ENCODE peak calls at places on chromosome 15, in four cellular contexts. F is K562, Y is neuronal stem cell, X is Karpas-422. M is an unnamed sample.

GRCh38 chr15:66780973-66781718 is 79.1 kb downstream of the SMAD6 start:
- DNase-seq in F (no peak), Y (no peak), X (no peak), M (no peak)

GRCh38 chr15:31236184-31237041 is 90.2 kb upstream of the KLF13 start:
- DNase-seq in F (peak), X (peak), Y (no peak), M (peak)

GRCh38 chr15:95369202-95369601 is 961.3 kb upstream of the NR2F2 start:
- DNase-seq in Y (no peak), X (no peak), F (no peak), M (no peak)

GRCh38 chr15:77123854-77124253 is 52.9 kb upstream of the TSPAN3 start:
- DNase-seq in X (no peak), F (no peak), Y (no peak), M (no peak)

GRCh38 chr15:60815321-60815720 is 336.4 kb upstream of the ICE2 start:
- DNase-seq in Y (no peak), F (no peak), X (no peak), M (no peak)

GRCh38 chr15:97995192-97995591 is 34.7 kb downstream of the ARRDC4 start:
- DNase-seq in Y (no peak), F (no peak), X (no peak), M (no peak)

GRCh38 chr15:95799286-95800187 is 531.0 kb upstream of the NR2F2 start:
- DNase-seq in Y (no peak), X (no peak), F (no peak), M (no peak)

GRCh38 chr15:66955871-66956585 is 109.4 kb upstream of the SMAD3 start:
- DNase-seq in F (no peak), X (no peak), Y (no peak), M (no peak)

GRCh38 chr15:74750759-74751158 is 2.1 kb downstream of the CYP1A2 start:
- DNase-seq in X (no peak), F (no peak), Y (peak), M (no peak)

GRCh38 chr15:34716111-34716510 is 38.7 kb downstream of the GJD2 start:
- DNase-seq in X (no peak), Y (no peak), F (no peak), M (no peak)

GRCh38 chr15:75237316-75237982 is 20.7 kb upstream of the GOLGA6C start:
- DNase-seq in F (no peak), Y (no peak), X (no peak), M (no peak)

GRCh38 chr15:77015651-77016320 is 20.9 kb downstream of the PSTPIP1 start:
- DNase-seq in X (no peak), Y (no peak), F (no peak), M (no peak)

DNA sequence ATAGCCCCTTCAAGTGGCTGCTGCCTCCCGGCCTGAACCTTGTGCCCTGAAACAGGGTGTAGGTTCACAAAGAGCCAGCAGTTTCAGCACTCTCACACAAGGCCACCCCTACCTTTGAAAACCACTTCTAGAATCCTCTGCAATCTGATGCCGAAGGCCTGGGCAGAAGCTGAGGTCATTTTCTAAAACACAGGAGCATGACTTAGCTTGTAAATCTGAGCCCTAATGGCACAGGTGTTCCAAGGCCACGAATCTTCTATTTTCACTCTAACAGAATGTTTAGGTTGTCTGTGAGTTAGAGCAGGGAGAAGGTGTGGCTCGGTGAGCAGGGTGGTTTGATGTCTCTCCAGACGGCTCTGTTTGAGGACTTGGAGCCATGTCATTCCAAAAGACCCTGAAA is 62.3 kb downstream of the SYNM start:
- DNase-seq in X (no peak), Y (no peak), F (no peak), M (no peak)
- H3K4me2 ChIP-seq in X (no peak), Y (no peak), F (no peak), M (no peak)

GRCh38 chr15:68652141-68652540 is 73.3 kb downstream of the CORO2B start:
- DNase-seq in Y (no peak), F (no peak), X (no peak), M (no peak)

GRCh38 chr15:68654786-68655560 is 76.2 kb downstream of the CORO2B start:
- DNase-seq in X (no peak), Y (no peak), F (no peak), M (no peak)

GRCh38 chr15:68653795-68654194 is 75.0 kb downstream of the CORO2B start:
- DNase-seq in Y (no peak), X (no peak), F (no peak), M (no peak)

GRCh38 chr15:68653031-68653635 is 74.3 kb downstream of the CORO2B start:
- DNase-seq in Y (no peak), F (no peak), X (no peak), M (no peak)

GRCh38 chr15:68650901-68651709 is 72.3 kb downstream of the CORO2B start:
- DNase-seq in F (peak), X (peak), Y (peak), M (peak)
- H3K4me2 ChIP-seq in F (peak), X (no peak), Y (peak), M (peak)

GRCh38 chr15:62611002-62611401 is 431.5 kb upstream of the TPM1 start:
- DNase-seq in X (no peak), F (no peak), Y (no peak), M (no peak)
- H3K4me2 ChIP-seq in X (no peak), F (no peak), Y (no peak), M (no peak)

DNA sequence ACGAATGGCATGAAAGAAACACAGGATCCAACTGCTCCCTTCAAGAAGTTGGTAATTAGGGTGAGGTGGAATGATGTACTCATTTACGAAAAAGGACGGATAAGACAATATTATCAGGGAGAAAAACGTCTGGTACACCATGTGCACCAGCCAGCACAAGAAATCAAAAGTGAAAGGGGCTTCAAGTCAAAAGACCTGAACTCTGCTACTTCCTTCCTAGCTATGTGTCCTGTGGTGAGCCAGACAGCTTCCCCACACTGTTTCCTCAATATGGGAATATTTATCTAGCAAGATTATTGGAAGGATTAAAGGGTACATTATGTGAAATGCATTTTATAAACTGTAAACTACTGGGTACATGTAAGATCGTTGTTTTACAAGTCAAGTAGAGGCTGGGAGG is 33.9 kb downstream of the RAB27A start:
- DNase-seq in X (no peak), Y (no peak), F (no peak), M (no peak)
- H3K4me2 ChIP-seq in X (no peak), Y (no peak), F (peak), M (no peak)

GRCh38 chr15:84666373-84666772 is 8.4 kb upstream of the NMB start:
- DNase-seq in X (no peak), Y (no peak), F (no peak), M (no peak)

GRCh38 chr15:84668221-84668982 is 10.4 kb upstream of the NMB start:
- DNase-seq in Y (no peak), F (no peak), X (no peak), M (no peak)

GRCh38 chr15:84669726-84670125 is 11.7 kb upstream of the NMB start:
- DNase-seq in Y (no peak), F (no peak), X (no peak), M (no peak)

DNA sequence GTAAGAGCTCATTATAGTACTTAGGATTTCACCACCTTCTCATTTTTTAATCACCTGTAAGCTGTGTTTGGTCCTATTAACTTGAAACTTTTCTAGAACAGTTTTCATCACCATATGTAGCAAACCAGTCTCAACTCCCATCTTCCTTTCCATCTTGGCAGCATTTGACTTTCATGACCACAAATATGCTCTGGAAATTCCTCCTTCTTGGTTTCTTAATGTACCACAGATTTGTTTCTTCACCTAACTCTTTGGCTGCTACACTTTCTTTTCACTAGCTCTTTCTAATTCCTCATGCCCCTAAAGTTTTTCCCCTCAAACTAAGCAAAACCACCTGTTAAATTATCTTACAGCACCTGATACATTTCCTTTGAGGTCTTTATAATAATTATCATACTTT is 13.2 kb upstream of the NMB start:
- DNase-seq in Y (no peak), F (no peak), X (no peak), M (no peak)
- H3K4me2 ChIP-seq in Y (no peak), F (no peak), X (no peak), M (no peak)

GRCh38 chr15:89136818-89137772 is 48.8 kb downstream of the ABHD2 start:
- DNase-seq in X (no peak), F (no peak), Y (no peak), M (no peak)

GRCh38 chr15:89132611-89133242 is 44.5 kb downstream of the ABHD2 start:
- DNase-seq in F (no peak), Y (no peak), X (no peak), M (no peak)

GRCh38 chr15:89137926-89138325 is 49.7 kb downstream of the ABHD2 start:
- DNase-seq in Y (no peak), X (no peak), F (no peak), M (no peak)

GRCh38 chr15:89138999-89139612 is 50.9 kb downstream of the ABHD2 start:
- DNase-seq in F (no peak), Y (no peak), X (no peak), M (no peak)

DNA sequence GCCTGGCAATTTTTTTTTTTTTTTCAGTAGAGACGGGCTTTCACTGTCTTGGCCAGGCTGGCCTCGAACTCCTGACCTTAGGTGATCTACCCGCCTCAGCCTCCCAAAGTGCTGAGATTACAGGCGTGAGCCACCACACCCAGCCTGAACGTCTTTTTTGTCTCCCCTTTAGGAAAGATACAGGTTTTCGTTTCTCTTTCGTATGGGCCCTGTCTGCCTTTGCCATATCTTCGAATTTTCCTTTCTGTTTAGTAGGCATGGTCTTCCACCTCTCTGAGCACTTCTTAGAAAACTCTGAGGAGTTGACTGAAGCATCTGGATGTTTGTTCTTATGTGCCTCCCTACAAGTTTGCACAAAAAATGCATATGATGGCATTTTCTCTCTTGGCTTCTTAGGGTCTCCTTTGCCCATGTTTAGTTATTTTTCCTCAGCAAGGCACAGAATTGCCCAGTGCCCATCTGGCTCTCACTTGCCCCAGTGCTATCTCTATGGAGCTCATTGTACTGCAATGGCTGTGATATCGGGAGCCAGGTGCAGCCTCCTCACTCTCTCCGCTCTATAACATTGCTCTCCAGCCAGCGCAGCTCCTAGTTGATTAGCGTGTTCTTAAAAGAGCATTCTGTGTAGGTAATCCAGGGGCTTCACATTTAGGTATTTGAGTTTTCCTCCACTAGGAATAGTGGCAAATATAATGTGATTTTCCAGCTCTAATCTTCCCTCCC is 48.0 kb downstream of the ABHD2 start:
- DNase-seq in Y (no peak), X (no peak), F (no peak), M (no peak)
- H3K4me2 ChIP-seq in Y (no peak), X (no peak), F (no peak), M (no peak)

GRCh38 chr15:39359736-39360135 is 221.1 kb upstream of the THBS1 start:
- DNase-seq in Y (no peak), F (no peak), X (no peak), M (no peak)

GRCh38 chr15:39362832-39363561 is 217.9 kb upstream of the THBS1 start:
- DNase-seq in X (no peak), Y (no peak), F (no peak), M (no peak)

GRCh38 chr15:39363761-39364586 is 216.9 kb upstream of the THBS1 start:
- DNase-seq in F (no peak), X (no peak), Y (no peak), M (no peak)

GRCh38 chr15:39360417-39360816 is 220.5 kb upstream of the THBS1 start:
- DNase-seq in Y (no peak), F (no peak), X (no peak), M (no peak)

GRCh38 chr15:39361497-39361896 is 219.4 kb upstream of the THBS1 start:
- DNase-seq in X (no peak), F (no peak), Y (no peak), M (no peak)
- H3K4me2 ChIP-seq in X (no peak), F (no peak), Y (no peak), M (no peak)

GRCh38 chr15:70501849-70502248 is 261.5 kb downstream of the UACA start:
- DNase-seq in X (no peak), Y (no peak), F (no peak), M (no peak)
- H3K4me2 ChIP-seq in X (no peak), Y (no peak), F (no peak), M (no peak)

GRCh38 chr15:70197318-70197944 is 99.7 kb upstream of the TLE3 start:
- DNase-seq in Y (no peak), F (no peak), X (no peak), M (no peak)

GRCh38 chr15:70196314-70197291 is 98.9 kb upstream of the TLE3 start:
- DNase-seq in F (no peak), Y (peak), X (peak), M (peak)

GRCh38 chr15:70198441-70199123 is 100.9 kb upstream of the TLE3 start:
- DNase-seq in X (peak), Y (no peak), F (no peak), M (no peak)

GRCh38 chr15:70199124-70199482 is 101.4 kb upstream of the TLE3 start:
- DNase-seq in F (no peak), Y (no peak), X (no peak), M (no peak)

GRCh38 chr15:70197945-70198361 is 100.2 kb upstream of the TLE3 start:
- DNase-seq in X (peak), F (no peak), Y (no peak), M (no peak)
- H3K4me2 ChIP-seq in X (peak), F (no peak), Y (no peak), M (no peak)

DNA sequence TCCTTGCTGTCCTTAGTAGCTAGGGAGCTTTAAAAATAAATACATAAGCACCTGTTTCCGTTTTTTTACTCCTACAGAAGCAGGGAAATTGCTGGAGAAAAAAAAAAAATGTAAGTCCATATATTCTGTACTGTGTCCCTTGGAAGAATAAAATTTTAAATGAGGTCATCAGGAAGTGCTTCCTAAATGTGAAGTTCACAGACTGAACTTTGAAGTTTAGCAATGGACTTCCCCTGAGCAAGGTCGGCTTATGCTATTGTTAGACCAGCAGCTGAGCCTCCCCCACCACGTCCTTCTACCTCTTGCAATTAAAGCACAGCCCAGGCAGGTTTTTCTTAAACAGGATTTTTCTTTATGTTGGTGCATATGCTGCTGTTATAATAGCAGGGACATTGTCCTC is 26.3 kb downstream of the LIPC start:
- DNase-seq in F (no peak), Y (no peak), X (no peak), M (peak)
- H3K4me2 ChIP-seq in F (no peak), Y (no peak), X (no peak), M (peak)

M was measured in OCI-LY7.